ENCODE peak calls at places on chromosome 12, in eight cellular contexts. D, V, R, F, I, K, P and O are unnamed samples.

GRCh38 chr12:130827432-130827831 is 11.6 kb downstream of the STX2 start:
- DNase-seq in K (no peak), D (no peak), F (no peak), V (no peak), I (no peak), P (no peak), R (no peak), O (no peak)

GRCh38 chr12:57416039-57416996 is 14.5 kb downstream of the R3HDM2 start:
- DNase-seq in D (peak), P (no peak), V (no peak), I (peak), R (peak), F (no peak), K (no peak), O (no peak)

GRCh38 chr12:62799126-62799736 is 135.7 kb downstream of the PPM1H start:
- DNase-seq in D (peak), V (peak), P (peak), K (no peak), F (no peak), R (peak), I (peak), O (no peak)

GRCh38 chr12:82730832-82731497 is 44.3 kb downstream of the TMTC2 start:
- DNase-seq in I (no peak), P (no peak), V (no peak), K (no peak), F (no peak), R (no peak), D (no peak), O (no peak)

GRCh38 chr12:52906049-52906645 is 1.3 kb upstream of the KRT8 start:
- DNase-seq in P (peak), F (no peak), K (no peak), I (no peak), D (peak), R (no peak), V (no peak), O (no peak)

GRCh38 chr12:58443273-58443980 is 476.9 kb downstream of the LRIG3 start:
- DNase-seq in P (no peak), K (no peak), D (peak), V (no peak), I (peak), F (no peak), R (peak), O (no peak)

GRCh38 chr12:28536088-28536487 is 345.8 kb downstream of the CCDC91 start:
- DNase-seq in F (no peak), I (peak), V (no peak), K (no peak), P (no peak), D (peak), R (peak), O (no peak)

GRCh38 chr12:124426594-124427550 is 132.0 kb downstream of the RFLNA start:
- DNase-seq in D (no peak), V (no peak), P (no peak), R (no peak), K (no peak), F (peak), I (no peak), O (no peak)

GRCh38 chr12:45850302-45850701 is 120.8 kb downstream of the ARID2 start:
- DNase-seq in I (no peak), F (no peak), K (no peak), R (no peak), P (no peak), V (no peak), D (no peak), O (no peak)

GRCh38 chr12:132588821-132589669 is 21.3 kb downstream of the LRCOL1 start:
- DNase-seq in F (no peak), R (peak), I (no peak), D (no peak), P (no peak), K (no peak), V (no peak), O (no peak)

GRCh38 chr12:53782093-53782703 is 30.4 kb upstream of the CISTR start:
- DNase-seq in D (no peak), I (no peak), V (no peak), K (no peak), P (no peak), R (no peak), F (no peak), O (no peak)

GRCh38 chr12:51897181-51897580 is 9.3 kb downstream of the ANKRD33 start:
- DNase-seq in R (peak), K (no peak), V (peak), D (no peak), F (no peak), P (no peak), I (no peak), O (peak)

GRCh38 chr12:2154521-2154920 is 101.7 kb downstream of the CACNA1C start:
- DNase-seq in D (no peak), K (no peak), F (no peak), R (no peak), V (no peak), P (no peak), I (no peak), O (no peak)

GRCh38 chr12:120733574-120733973 is 7.9 kb downstream of the ACADS start:
- DNase-seq in I (no peak), P (no peak), R (no peak), F (no peak), K (no peak), D (no peak), V (no peak), O (no peak)

GRCh38 chr12:105330938-105331804 is 680 bp downstream of the C12orf75 start:
- DNase-seq in R (peak), I (peak), F (peak), K (peak), V (no peak), D (peak), P (peak), O (peak)